ENCODE peak calls at places on chromosomes 1 and 21, in ten cellular contexts. One of them, this sample, is unnamed. For H3K4me1 and H3K27me3, the result is how much of the 10 kb centered on the place peaks cover.

GRCh38 chr1:39220900-39221870 is 16.7 kb downstream of the MACF1 start:
- DNase-seq in hepatocyte: peak
- DNase-seq in colonic mucosa: no peak
- DNase-seq in uterus: no peak
- DNase-seq in thoracic aorta: no peak
- DNase-seq in body of pancreas: no peak
- DNase-seq in sigmoid colon: no peak
- DNase-seq in endothelial cell of umbilical vein: no peak
- DNase-seq in mammary epithelial cell: no peak
- DNase-seq in MM.1S: no peak
- DNase-seq in this sample: no peak

GRCh38 chr1:34784751-34785221 is 3.8 kb downstream of the GJB3 start:
- DNase-seq in mammary epithelial cell: no peak
- DNase-seq in colonic mucosa: no peak
- DNase-seq in body of pancreas: no peak
- DNase-seq in hepatocyte: no peak
- DNase-seq in endothelial cell of umbilical vein: no peak
- DNase-seq in sigmoid colon: peak
- DNase-seq in MM.1S: no peak
- DNase-seq in uterus: no peak
- DNase-seq in thoracic aorta: no peak
- DNase-seq in this sample: no peak

GRCh38 chr1:43861337-43861736 is 72.3 kb upstream of the ARTN start:
- DNase-seq in mammary epithelial cell: peak
- DNase-seq in body of pancreas: no peak
- DNase-seq in hepatocyte: no peak
- DNase-seq in MM.1S: no peak
- DNase-seq in endothelial cell of umbilical vein: peak
- DNase-seq in uterus: no peak
- DNase-seq in thoracic aorta: no peak
- DNase-seq in sigmoid colon: no peak
- DNase-seq in colonic mucosa: no peak
- DNase-seq in this sample: no peak

GRCh38 chr1:162570718-162571117 is 9.2 kb downstream of the UAP1 start:
- DNase-seq in mammary epithelial cell: no peak
- DNase-seq in hepatocyte: no peak
- DNase-seq in uterus: no peak
- DNase-seq in body of pancreas: no peak
- DNase-seq in endothelial cell of umbilical vein: no peak
- DNase-seq in thoracic aorta: no peak
- DNase-seq in MM.1S: no peak
- DNase-seq in sigmoid colon: no peak
- DNase-seq in colonic mucosa: no peak
- DNase-seq in this sample: no peak

GRCh38 chr1:175129182-175129581 is 61.5 kb downstream of the TNN start:
- DNase-seq in body of pancreas: peak
- DNase-seq in mammary epithelial cell: peak
- DNase-seq in sigmoid colon: no peak
- DNase-seq in uterus: no peak
- DNase-seq in endothelial cell of umbilical vein: no peak
- DNase-seq in hepatocyte: no peak
- DNase-seq in colonic mucosa: no peak
- DNase-seq in thoracic aorta: no peak
- DNase-seq in MM.1S: no peak
- DNase-seq in this sample: peak

GRCh38 chr1:246647113-246647512 is 77.1 kb upstream of the SCCPDH start:
- DNase-seq in mammary epithelial cell: no peak
- DNase-seq in uterus: peak
- DNase-seq in endothelial cell of umbilical vein: no peak
- DNase-seq in hepatocyte: peak
- DNase-seq in body of pancreas: peak
- DNase-seq in MM.1S: no peak
- DNase-seq in thoracic aorta: no peak
- DNase-seq in sigmoid colon: peak
- DNase-seq in colonic mucosa: peak
- DNase-seq in this sample: peak

GRCh38 chr1:21192284-21192683 is 15.6 kb upstream of the EIF4G3 start:
- DNase-seq in thoracic aorta: no peak
- DNase-seq in MM.1S: no peak
- DNase-seq in mammary epithelial cell: no peak
- DNase-seq in sigmoid colon: no peak
- DNase-seq in hepatocyte: no peak
- DNase-seq in endothelial cell of umbilical vein: peak
- DNase-seq in uterus: no peak
- DNase-seq in body of pancreas: no peak
- DNase-seq in colonic mucosa: no peak
- DNase-seq in this sample: no peak

GRCh38 chr21:41571938-41572510 is 64.1 kb upstream of the TMPRSS2 start:
- DNase-seq in uterus: no peak
- DNase-seq in body of pancreas: no peak
- DNase-seq in colonic mucosa: no peak
- DNase-seq in MM.1S: peak
- DNase-seq in mammary epithelial cell: no peak
- DNase-seq in endothelial cell of umbilical vein: no peak
- DNase-seq in sigmoid colon: no peak
- DNase-seq in hepatocyte: no peak
- DNase-seq in thoracic aorta: no peak
- DNase-seq in this sample: no peak

GRCh38 chr1:47436304-47436978 is 1.4 kb upstream of the FOXD2 start:
- DNase-seq in sigmoid colon: peak
- DNase-seq in uterus: peak
- DNase-seq in colonic mucosa: peak
- DNase-seq in endothelial cell of umbilical vein: peak
- DNase-seq in body of pancreas: peak
- DNase-seq in hepatocyte: peak
- DNase-seq in mammary epithelial cell: peak
- DNase-seq in thoracic aorta: peak
- DNase-seq in MM.1S: peak
- DNase-seq in this sample: peak

GRCh38 chr1:230153655-230154296 is 86.7 kb downstream of the GALNT2 start:
- DNase-seq in uterus: no peak
- DNase-seq in hepatocyte: peak
- DNase-seq in thoracic aorta: no peak
- DNase-seq in mammary epithelial cell: peak
- DNase-seq in endothelial cell of umbilical vein: no peak
- DNase-seq in MM.1S: no peak
- DNase-seq in body of pancreas: peak
- DNase-seq in sigmoid colon: peak
- DNase-seq in colonic mucosa: no peak
- DNase-seq in this sample: peak

GRCh38 chr1:6530504-6531160 is 23.7 kb downstream of the NOL9 start:
- DNase-seq in hepatocyte: no peak
- DNase-seq in body of pancreas: no peak
- DNase-seq in endothelial cell of umbilical vein: no peak
- DNase-seq in MM.1S: no peak
- DNase-seq in mammary epithelial cell: no peak
- DNase-seq in colonic mucosa: no peak
- DNase-seq in sigmoid colon: no peak
- DNase-seq in uterus: no peak
- DNase-seq in thoracic aorta: no peak
- DNase-seq in this sample: no peak

GRCh38 chr21:29072873-29073221 is 601 bp downstream of the CCT8 start:
- DNase-seq in hepatocyte: peak
- DNase-seq in MM.1S: peak
- DNase-seq in colonic mucosa: no peak
- DNase-seq in uterus: no peak
- DNase-seq in sigmoid colon: no peak
- DNase-seq in endothelial cell of umbilical vein: peak
- DNase-seq in thoracic aorta: no peak
- DNase-seq in body of pancreas: no peak
- DNase-seq in mammary epithelial cell: no peak
- DNase-seq in this sample: no peak

GRCh38 chr1:228018125-228018398 is 11.3 kb downstream of the WNT3A start:
- DNase-seq in colonic mucosa: no peak
- DNase-seq in MM.1S: no peak
- DNase-seq in thoracic aorta: no peak
- DNase-seq in uterus: no peak
- DNase-seq in hepatocyte: no peak
- DNase-seq in body of pancreas: no peak
- DNase-seq in mammary epithelial cell: no peak
- DNase-seq in sigmoid colon: no peak
- DNase-seq in endothelial cell of umbilical vein: no peak
- DNase-seq in this sample: no peak

GRCh38 chr1:31627930-31628421 is 10.5 kb downstream of the HCRTR1 start:
- DNase-seq in hepatocyte: no peak
- DNase-seq in colonic mucosa: no peak
- DNase-seq in endothelial cell of umbilical vein: no peak
- DNase-seq in uterus: no peak
- DNase-seq in mammary epithelial cell: no peak
- DNase-seq in body of pancreas: peak
- DNase-seq in thoracic aorta: peak
- DNase-seq in MM.1S: no peak
- DNase-seq in sigmoid colon: no peak
- DNase-seq in this sample: peak

GRCh38 chr1:62435231-62436038 is 1.4 kb upstream of the USP1 start:
- DNase-seq in endothelial cell of umbilical vein: no peak
- DNase-seq in sigmoid colon: peak
- DNase-seq in thoracic aorta: no peak
- DNase-seq in colonic mucosa: peak
- DNase-seq in uterus: no peak
- DNase-seq in hepatocyte: no peak
- DNase-seq in body of pancreas: no peak
- DNase-seq in MM.1S: no peak
- DNase-seq in mammary epithelial cell: no peak
- DNase-seq in this sample: no peak

GRCh38 chr21:32735524-32735923 is 7.7 kb upstream of the SYNJ1 start:
- DNase-seq in body of pancreas: no peak
- DNase-seq in endothelial cell of umbilical vein: no peak
- DNase-seq in mammary epithelial cell: no peak
- DNase-seq in thoracic aorta: no peak
- DNase-seq in MM.1S: no peak
- DNase-seq in uterus: no peak
- DNase-seq in colonic mucosa: no peak
- DNase-seq in sigmoid colon: no peak
- DNase-seq in hepatocyte: no peak
- DNase-seq in this sample: no peak

GRCh38 chr1:53590104-53590503 is 130.9 kb downstream of the DMRTB1 start:
- DNase-seq in endothelial cell of umbilical vein: no peak
- DNase-seq in body of pancreas: no peak
- DNase-seq in hepatocyte: no peak
- DNase-seq in uterus: no peak
- DNase-seq in sigmoid colon: peak
- DNase-seq in thoracic aorta: no peak
- DNase-seq in colonic mucosa: no peak
- DNase-seq in MM.1S: no peak
- DNase-seq in mammary epithelial cell: no peak
- DNase-seq in this sample: no peak

GRCh38 chr1:212607924-212608208 is 695 bp upstream of the ATF3 start:
- DNase-seq in sigmoid colon: no peak
- DNase-seq in thoracic aorta: no peak
- DNase-seq in body of pancreas: no peak
- DNase-seq in uterus: no peak
- DNase-seq in MM.1S: no peak
- DNase-seq in hepatocyte: no peak
- DNase-seq in endothelial cell of umbilical vein: no peak
- DNase-seq in mammary epithelial cell: no peak
- DNase-seq in colonic mucosa: no peak
- DNase-seq in this sample: no peak

GRCh38 chr1:55155522-55155921 is 59.6 kb downstream of the USP24 start:
- DNase-seq in thoracic aorta: no peak
- DNase-seq in hepatocyte: no peak
- DNase-seq in body of pancreas: peak
- DNase-seq in endothelial cell of umbilical vein: peak
- DNase-seq in mammary epithelial cell: no peak
- DNase-seq in sigmoid colon: no peak
- DNase-seq in MM.1S: no peak
- DNase-seq in uterus: no peak
- DNase-seq in colonic mucosa: peak
- DNase-seq in this sample: no peak

GRCh38 chr1:166354411-166354810 is 187.6 kb upstream of the FAM78B start:
- DNase-seq in body of pancreas: no peak
- DNase-seq in endothelial cell of umbilical vein: no peak
- DNase-seq in mammary epithelial cell: no peak
- DNase-seq in colonic mucosa: no peak
- DNase-seq in uterus: no peak
- DNase-seq in MM.1S: no peak
- DNase-seq in thoracic aorta: no peak
- DNase-seq in hepatocyte: peak
- DNase-seq in sigmoid colon: no peak
- DNase-seq in this sample: no peak
- TF ChIP-seq CTCF in body of pancreas: no peak
- TF ChIP-seq CTCF in endothelial cell of umbilical vein: no peak
- TF ChIP-seq CTCF in mammary epithelial cell: no peak
- TF ChIP-seq CTCF in colonic mucosa: no peak
- TF ChIP-seq CTCF in uterus: no peak
- TF ChIP-seq CTCF in MM.1S: no peak
- TF ChIP-seq CTCF in thoracic aorta: no peak
- TF ChIP-seq CTCF in hepatocyte: peak
- TF ChIP-seq CTCF in sigmoid colon: no peak
- TF ChIP-seq CTCF in this sample: no peak

DNA sequence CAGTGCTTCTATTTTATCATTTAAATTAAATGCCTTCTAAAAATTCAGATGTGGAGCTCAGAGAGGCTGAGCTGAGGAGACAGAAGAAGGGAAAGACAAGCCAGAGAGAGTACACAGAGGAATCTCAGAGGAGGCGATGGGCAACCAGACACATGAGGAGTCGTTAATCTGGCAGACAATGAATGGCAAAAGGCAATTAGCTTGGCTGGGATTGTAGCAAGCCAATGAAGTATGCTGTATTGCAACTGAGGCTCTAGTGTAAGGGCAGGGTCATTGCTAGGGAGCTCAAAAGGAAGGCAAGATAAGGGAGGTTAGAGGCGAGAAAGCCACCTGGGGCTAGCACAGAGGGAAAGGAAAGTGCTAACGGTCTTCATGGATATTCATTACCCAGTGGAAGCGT is 39.2 kb downstream of the PHC2 start:
- DNase-seq in MM.1S: no peak
- DNase-seq in uterus: no peak
- DNase-seq in colonic mucosa: no peak
- DNase-seq in sigmoid colon: no peak
- DNase-seq in mammary epithelial cell: no peak
- DNase-seq in thoracic aorta: no peak
- DNase-seq in endothelial cell of umbilical vein: no peak
- DNase-seq in body of pancreas: no peak
- DNase-seq in hepatocyte: no peak
- DNase-seq in this sample: no peak
- H3K4me1 ChIP-seq in MM.1S: under half
- H3K4me1 ChIP-seq in uterus: under half
- H3K4me1 ChIP-seq in colonic mucosa: under half
- H3K4me1 ChIP-seq in sigmoid colon: half or more
- H3K4me1 ChIP-seq in mammary epithelial cell: under half
- H3K4me1 ChIP-seq in thoracic aorta: under half
- H3K4me1 ChIP-seq in endothelial cell of umbilical vein: under half
- H3K4me1 ChIP-seq in body of pancreas: under half
- H3K4me1 ChIP-seq in hepatocyte: under half
- H3K4me1 ChIP-seq in this sample: under half

GRCh38 chr21:38326429-38326828 is 69.6 kb downstream of the KCNJ15 start:
- DNase-seq in body of pancreas: no peak
- DNase-seq in endothelial cell of umbilical vein: no peak
- DNase-seq in thoracic aorta: no peak
- DNase-seq in uterus: no peak
- DNase-seq in mammary epithelial cell: no peak
- DNase-seq in hepatocyte: no peak
- DNase-seq in colonic mucosa: no peak
- DNase-seq in sigmoid colon: no peak
- DNase-seq in MM.1S: no peak
- DNase-seq in this sample: no peak
- H3K27me3 ChIP-seq in body of pancreas: under half
- H3K27me3 ChIP-seq in endothelial cell of umbilical vein: under half
- H3K27me3 ChIP-seq in thoracic aorta: under half
- H3K27me3 ChIP-seq in uterus: under half
- H3K27me3 ChIP-seq in mammary epithelial cell: under half
- H3K27me3 ChIP-seq in hepatocyte: under half
- H3K27me3 ChIP-seq in colonic mucosa: under half
- H3K27me3 ChIP-seq in sigmoid colon: under half
- H3K27me3 ChIP-seq in MM.1S: under half
- H3K27me3 ChIP-seq in this sample: under half

GRCh38 chr1:164617607-164618564 is 58.9 kb downstream of the PBX1 start:
- DNase-seq in MM.1S: peak
- DNase-seq in uterus: no peak
- DNase-seq in endothelial cell of umbilical vein: peak
- DNase-seq in sigmoid colon: no peak
- DNase-seq in body of pancreas: no peak
- DNase-seq in colonic mucosa: peak
- DNase-seq in thoracic aorta: no peak
- DNase-seq in hepatocyte: no peak
- DNase-seq in mammary epithelial cell: peak
- DNase-seq in this sample: no peak
- TF ChIP-seq CTCF in MM.1S: peak
- TF ChIP-seq CTCF in uterus: peak
- TF ChIP-seq CTCF in endothelial cell of umbilical vein: peak
- TF ChIP-seq CTCF in sigmoid colon: peak
- TF ChIP-seq CTCF in body of pancreas: peak
- TF ChIP-seq CTCF in colonic mucosa: peak
- TF ChIP-seq CTCF in thoracic aorta: peak
- TF ChIP-seq CTCF in hepatocyte: peak
- TF ChIP-seq CTCF in mammary epithelial cell: peak
- TF ChIP-seq CTCF in this sample: peak